ENCODE peak calls at places on chromosomes 12 and 14, in four cellular contexts. One of them, this sample, is unnamed.

GRCh38 chr12:106682594-106683234 is 91.8 kb upstream of the RIC8B start:
- DNase-seq in tibial artery: no peak
- DNase-seq in A549: no peak
- DNase-seq in AG09319: no peak
- DNase-seq in this sample: no peak

GRCh38 chr14:36519431-36520321 is at the start of gene NKX2-1:
- DNase-seq in A549: peak; percentile 43
- DNase-seq in AG09319: no peak
- DNase-seq in tibial artery: no peak
- DNase-seq in this sample: no peak

GRCh38 chr12:12072064-12072760 is 1.5 kb downstream of the BCL2L14 start:
- DNase-seq in AG09319: no peak
- DNase-seq in A549: no peak
- DNase-seq in tibial artery: no peak
- DNase-seq in this sample: no peak

GRCh38 chr14:31243860-31244259 is 36.3 kb upstream of the HECTD1 start:
- DNase-seq in AG09319: no peak
- DNase-seq in tibial artery: no peak
- DNase-seq in A549: no peak
- DNase-seq in this sample: no peak

GRCh38 chr12:124560519-124560918 is 6.9 kb downstream of the NCOR2 start:
- DNase-seq in AG09319: no peak
- DNase-seq in A549: no peak
- DNase-seq in tibial artery: no peak
- DNase-seq in this sample: no peak

GRCh38 chr14:101058571-101058970 is 155.0 kb upstream of the RTL1 start:
- DNase-seq in A549: no peak
- DNase-seq in tibial artery: no peak
- DNase-seq in AG09319: no peak
- DNase-seq in this sample: no peak

GRCh38 chr12:3088251-3088650 is 11.1 kb downstream of the TSPAN9 start:
- DNase-seq in AG09319: no peak
- DNase-seq in A549: no peak
- DNase-seq in tibial artery: no peak
- DNase-seq in this sample: no peak

GRCh38 chr14:33657478-33657877 is 293.4 kb downstream of the EGLN3 start:
- DNase-seq in A549: no peak
- DNase-seq in tibial artery: no peak
- DNase-seq in AG09319: no peak
- DNase-seq in this sample: no peak

GRCh38 chr12:110301065-110301806 is 20.2 kb downstream of the ATP2A2 start:
- DNase-seq in A549: no peak
- DNase-seq in tibial artery: no peak
- DNase-seq in AG09319: no peak
- DNase-seq in this sample: no peak

GRCh38 chr14:102580552-102581110 is 11.8 kb upstream of the RCOR1 start:
- DNase-seq in tibial artery: no peak
- DNase-seq in AG09319: no peak
- DNase-seq in A549: no peak
- DNase-seq in this sample: no peak

GRCh38 chr12:105164068-105164467 is 56.5 kb downstream of the WASHC4 start:
- DNase-seq in tibial artery: no peak
- DNase-seq in A549: no peak
- DNase-seq in AG09319: no peak
- DNase-seq in this sample: no peak

GRCh38 chr12:49025463-49025862 is 6.9 kb upstream of the PRKAG1 start:
- DNase-seq in tibial artery: no peak
- DNase-seq in AG09319: no peak
- DNase-seq in A549: no peak
- DNase-seq in this sample: no peak

DNA sequence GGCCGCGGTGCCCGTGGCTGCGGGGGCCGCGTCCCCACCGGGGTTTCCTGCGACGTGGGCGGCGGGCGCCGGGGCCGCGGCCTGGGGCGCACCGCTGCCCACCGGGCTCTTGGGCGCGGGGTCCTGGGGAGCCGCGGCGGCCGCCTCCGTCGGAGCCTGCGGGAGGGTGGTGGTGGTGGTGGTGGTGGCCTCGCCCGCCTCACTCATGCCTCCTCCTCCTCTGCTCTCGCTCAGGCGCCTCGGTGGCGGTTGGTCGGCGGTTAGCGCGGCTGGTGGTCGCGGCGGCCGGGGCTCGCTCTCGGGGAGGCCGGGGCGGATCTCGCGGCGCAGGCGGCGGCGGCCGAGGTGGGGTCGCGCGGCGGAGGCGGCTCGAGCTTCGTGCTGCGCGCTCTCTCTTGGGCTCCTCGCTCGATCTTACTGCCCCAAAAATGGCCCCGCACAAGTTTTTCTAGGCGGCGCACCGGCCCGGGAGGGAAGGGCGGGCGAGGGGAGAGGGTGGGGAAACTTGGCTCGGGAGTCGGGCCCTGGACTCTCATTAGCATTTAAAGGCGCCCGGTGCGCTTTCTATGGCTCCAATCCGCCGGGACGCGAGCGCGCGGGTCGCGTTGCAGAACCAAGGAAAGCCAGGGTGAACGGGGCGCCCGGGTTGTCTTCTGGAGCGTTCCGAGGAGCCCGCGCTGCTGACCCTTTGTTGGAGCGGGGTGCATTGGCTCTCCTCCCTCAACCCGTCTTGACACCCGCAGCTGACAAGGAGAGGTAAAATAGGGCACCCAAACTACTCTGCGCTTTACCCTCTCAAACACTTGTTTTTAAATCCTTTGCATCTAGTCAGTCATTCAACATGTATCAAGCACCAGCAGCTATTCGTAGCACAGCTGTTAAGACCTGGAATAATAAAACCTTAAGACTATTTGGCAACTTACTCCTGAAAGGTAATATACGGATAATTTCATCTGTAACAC is at the start of gene YBX3:
- DNase-seq in tibial artery: peak; percentile 93
- DNase-seq in AG09319: peak; percentile 62
- DNase-seq in A549: peak; percentile 85
- DNase-seq in this sample: peak; percentile 75
- TF ChIP-seq CTCF in tibial artery: no peak
- TF ChIP-seq CTCF in AG09319: no peak
- TF ChIP-seq CTCF in A549: no peak
- TF ChIP-seq CTCF in this sample: no peak

GRCh38 chr12:52402377-52402776 is 3.8 kb downstream of the KRT82 start:
- DNase-seq in A549: no peak
- DNase-seq in tibial artery: no peak
- DNase-seq in AG09319: no peak
- DNase-seq in this sample: no peak

GRCh38 chr12:52399756-52400155 is 6.4 kb downstream of the KRT82 start:
- DNase-seq in tibial artery: no peak
- DNase-seq in A549: no peak
- DNase-seq in AG09319: no peak
- DNase-seq in this sample: no peak

GRCh38 chr12:52401926-52402325 is 4.2 kb downstream of the KRT82 start:
- DNase-seq in A549: no peak
- DNase-seq in AG09319: no peak
- DNase-seq in tibial artery: no peak
- DNase-seq in this sample: no peak

GRCh38 chr12:52401526-52401925 is 4.6 kb downstream of the KRT82 start:
- DNase-seq in tibial artery: no peak
- DNase-seq in AG09319: no peak
- DNase-seq in A549: no peak
- DNase-seq in this sample: no peak

GRCh38 chr12:52400906-52401305 is 5.2 kb downstream of the KRT82 start:
- DNase-seq in tibial artery: no peak
- DNase-seq in AG09319: no peak
- DNase-seq in A549: no peak
- DNase-seq in this sample: no peak
- TF ChIP-seq CTCF in tibial artery: no peak
- TF ChIP-seq CTCF in AG09319: no peak
- TF ChIP-seq CTCF in A549: no peak
- TF ChIP-seq CTCF in this sample: no peak

GRCh38 chr12:31324116-31324844 is 1.7 kb downstream of the SINHCAF start:
- DNase-seq in tibial artery: peak; percentile 39
- DNase-seq in AG09319: no peak
- DNase-seq in A549: peak; percentile 72
- DNase-seq in this sample: peak; percentile 59
- TF ChIP-seq CTCF in tibial artery: no peak
- TF ChIP-seq CTCF in AG09319: no peak
- TF ChIP-seq CTCF in A549: no peak
- TF ChIP-seq CTCF in this sample: peak; percentile 30

GRCh38 chr14:89587128-89587420 is 170.0 kb upstream of the FOXN3 start:
- DNase-seq in A549: no peak
- DNase-seq in tibial artery: no peak
- DNase-seq in AG09319: no peak
- DNase-seq in this sample: no peak
- TF ChIP-seq CTCF in A549: no peak
- TF ChIP-seq CTCF in tibial artery: no peak
- TF ChIP-seq CTCF in AG09319: no peak
- TF ChIP-seq CTCF in this sample: no peak

GRCh38 chr12:6734506-6735082 is 10.7 kb downstream of the COPS7A start:
- DNase-seq in AG09319: no peak
- DNase-seq in A549: no peak
- DNase-seq in tibial artery: no peak
- DNase-seq in this sample: no peak

GRCh38 chr12:6729186-6729585 is 5.3 kb downstream of the COPS7A start:
- DNase-seq in A549: no peak
- DNase-seq in AG09319: no peak
- DNase-seq in tibial artery: no peak
- DNase-seq in this sample: no peak

GRCh38 chr12:6735448-6736191 is 11.8 kb downstream of the COPS7A start:
- DNase-seq in A549: peak; percentile 68
- DNase-seq in tibial artery: peak; percentile 58
- DNase-seq in AG09319: no peak
- DNase-seq in this sample: peak; percentile 52

GRCh38 chr12:6725350-6725749 is 1.5 kb downstream of the COPS7A start:
- DNase-seq in tibial artery: no peak
- DNase-seq in A549: no peak
- DNase-seq in AG09319: no peak
- DNase-seq in this sample: no peak

GRCh38 chr12:6730169-6730568 is 6.3 kb downstream of the COPS7A start:
- DNase-seq in AG09319: no peak
- DNase-seq in tibial artery: no peak
- DNase-seq in A549: no peak
- DNase-seq in this sample: no peak
- TF ChIP-seq CTCF in AG09319: no peak
- TF ChIP-seq CTCF in tibial artery: no peak
- TF ChIP-seq CTCF in A549: no peak
- TF ChIP-seq CTCF in this sample: no peak

GRCh38 chr14:65599375-65599774 is 186.8 kb downstream of the FUT8 start:
- DNase-seq in tibial artery: no peak
- DNase-seq in A549: no peak
- DNase-seq in AG09319: no peak
- DNase-seq in this sample: no peak

GRCh38 chr14:65604535-65604934 is 192.0 kb downstream of the FUT8 start:
- DNase-seq in tibial artery: no peak
- DNase-seq in A549: no peak
- DNase-seq in AG09319: no peak
- DNase-seq in this sample: no peak

GRCh38 chr14:65600742-65601141 is 188.2 kb downstream of the FUT8 start:
- DNase-seq in A549: no peak
- DNase-seq in tibial artery: no peak
- DNase-seq in AG09319: no peak
- DNase-seq in this sample: no peak

GRCh38 chr14:65604946-65605345 is 192.4 kb downstream of the FUT8 start:
- DNase-seq in tibial artery: no peak
- DNase-seq in A549: no peak
- DNase-seq in AG09319: no peak
- DNase-seq in this sample: no peak
- TF ChIP-seq CTCF in tibial artery: no peak
- TF ChIP-seq CTCF in A549: peak; percentile 24
- TF ChIP-seq CTCF in AG09319: peak; percentile 19
- TF ChIP-seq CTCF in this sample: no peak